ENCODE peak calls at places on chromosomes 6 and 20, in eight cellular contexts. H is coronary artery; C is right cardiac atrium; J is SW480; V is sciatic nerve; A is activated CD4-positive, alpha-beta T cell treated with anti-CD3 and anti-CD28 coated beads, Interleukin-2, amount 50 U/mL, for 1 hour; W is caudate nucleus; S is activated T-cell treated with anti-CD3 and anti-CD28 coated beads for 24 hours. D is an unnamed sample.

GRCh38 chr6:32047855-32048766 is 9.9 kb downstream of the CYP21A2 start:
- DNase-seq in H (no peak), C (peak; percentile 91), J (peak; percentile 29), V (peak; percentile 90), A (peak; percentile 69), W (peak; percentile 11), S (peak; percentile 51), D (peak; percentile 91)

GRCh38 chr20:33693741-33694645 is 7.8 kb upstream of the E2F1 start:
- DNase-seq in H (peak; percentile 79), C (peak; percentile 92), J (no peak), V (no peak), A (no peak), W (no peak), S (no peak), D (peak; percentile 86)

GRCh38 chr6:153437193-153437592 is 306.1 kb upstream of the RGS17 start:
- DNase-seq in H (no peak), C (no peak), J (no peak), V (no peak), A (no peak), W (no peak), S (no peak), D (no peak)

GRCh38 chr20:39960522-39961420 is 728.3 kb downstream of the MAFB start:
- DNase-seq in H (no peak), C (peak; percentile 40), J (no peak), V (no peak), A (no peak), W (no peak), S (no peak), D (no peak)

GRCh38 chr20:51560550-51561307 is 18.2 kb upstream of the NFATC2 start:
- DNase-seq in H (no peak), C (no peak), J (peak; percentile 42), V (no peak), A (no peak), W (no peak), S (no peak), D (no peak)

GRCh38 chr6:6897140-6897539 is 210.6 kb upstream of the RREB1 start:
- DNase-seq in H (no peak), C (no peak), J (no peak), V (no peak), A (no peak), W (no peak), S (no peak), D (no peak)

GRCh38 chr6:14921170-14921569 is 324.7 kb upstream of the JARID2 start:
- DNase-seq in H (peak; percentile 76), C (peak; percentile 87), J (no peak), V (peak; percentile 68), A (no peak), W (no peak), S (no peak), D (peak; percentile 91)

GRCh38 chr6:37354526-37355384 is 972 bp downstream of the RNF8 start:
- DNase-seq in H (no peak), C (peak; percentile 62), J (peak; percentile 31), V (no peak), A (peak; percentile 5), W (peak; percentile 9), S (no peak), D (peak; percentile 80)

GRCh38 chr6:90101403-90101802 is 195.2 kb downstream of the BACH2 start:
- DNase-seq in H (no peak), C (no peak), J (no peak), V (no peak), A (no peak), W (no peak), S (no peak), D (no peak)

GRCh38 chr20:24691901-24692351 is 222.5 kb downstream of the SYNDIG1 start:
- DNase-seq in H (peak; percentile 53), C (no peak), J (no peak), V (peak; percentile 21), A (no peak), W (no peak), S (no peak), D (no peak)

GRCh38 chr6:119179842-119180241 is 101.4 kb upstream of the FAM184A start:
- DNase-seq in H (no peak), C (no peak), J (peak; percentile 1), V (no peak), A (no peak), W (no peak), S (no peak), D (no peak)

GRCh38 chr6:138250513-138251247 is 32.4 kb upstream of the PBOV1 start:
- DNase-seq in H (no peak), C (peak; percentile 77), J (no peak), V (no peak), A (no peak), W (peak; percentile 66), S (no peak), D (no peak)

GRCh38 chr6:10429638-10430427 is 15.0 kb upstream of the TFAP2A start:
- DNase-seq in H (no peak), C (no peak), J (peak; percentile 69), V (no peak), A (no peak), W (no peak), S (no peak), D (no peak)

GRCh38 chr6:136408205-136408604 is 118.6 kb upstream of the BCLAF1 start:
- DNase-seq in H (no peak), C (no peak), J (peak; percentile 2), V (no peak), A (no peak), W (no peak), S (no peak), D (no peak)

GRCh38 chr6:158070513-158070912 is 88.8 kb downstream of the SYNJ2 start:
- DNase-seq in H (no peak), C (no peak), J (no peak), V (no peak), A (no peak), W (no peak), S (no peak), D (peak; percentile 51)

GRCh38 chr6:167707686-167708500 is 118.8 kb upstream of the AFDN start:
- DNase-seq in H (peak; percentile 52), C (no peak), J (no peak), V (no peak), A (no peak), W (no peak), S (no peak), D (peak; percentile 56)

GRCh38 chr20:44754554-44754953 is 8.9 kb downstream of the KCNK15 start:
- DNase-seq in H (no peak), C (no peak), J (no peak), V (no peak), A (no peak), W (no peak), S (no peak), D (peak; percentile 60)

GRCh38 chr20:45489083-45489531 is 19.6 kb downstream of the WFDC2 start:
- DNase-seq in H (no peak), C (no peak), J (no peak), V (no peak), A (no peak), W (no peak), S (no peak), D (no peak)

GRCh38 chr6:132070356-132070755 is 119.2 kb upstream of the CCN2 start:
- DNase-seq in H (no peak), C (no peak), J (no peak), V (no peak), A (no peak), W (no peak), S (no peak), D (no peak)

GRCh38 chr6:27332692-27333641 is 20.9 kb upstream of the POM121L2 start:
- DNase-seq in H (no peak), C (no peak), J (peak; percentile 8), V (no peak), A (peak; percentile 35), W (peak; percentile 44), S (peak; percentile 50), D (no peak)

GRCh38 chr20:49910340-49910706 is 5.0 kb downstream of the SPATA2 start:
- DNase-seq in H (no peak), C (no peak), J (no peak), V (no peak), A (no peak), W (no peak), S (no peak), D (peak; percentile 67)

GRCh38 chr20:37377346-37378081 is 31.6 kb downstream of the SRC start:
- DNase-seq in H (peak; percentile 41), C (peak; percentile 22), J (no peak), V (peak; percentile 39), A (no peak), W (no peak), S (no peak), D (peak; percentile 25)

GRCh38 chr20:7841967-7842301 is 98.3 kb downstream of the HAO1 start:
- DNase-seq in H (no peak), C (peak; percentile 85), J (no peak), V (no peak), A (no peak), W (no peak), S (no peak), D (peak; percentile 83)

GRCh38 chr20:38084425-38084951 is 50.9 kb downstream of the RPRD1B start:
- DNase-seq in H (no peak), C (no peak), J (no peak), V (no peak), A (no peak), W (no peak), S (no peak), D (no peak)

GRCh38 chr6:160995271-160995670 is 3.7 kb downstream of the MAP3K4 start:
- DNase-seq in H (no peak), C (no peak), J (no peak), V (no peak), A (no peak), W (no peak), S (no peak), D (no peak)

GRCh38 chr20:9142809-9143208 is 73.9 kb downstream of the PLCB4 start:
- DNase-seq in H (no peak), C (no peak), J (no peak), V (no peak), A (no peak), W (no peak), S (no peak), D (no peak)

GRCh38 chr6:37630281-37630799 is 67.3 kb downstream of the MDGA1 start:
- DNase-seq in H (no peak), C (no peak), J (peak; percentile 70), V (no peak), A (no peak), W (no peak), S (no peak), D (no peak)

GRCh38 chr6:49582529-49582928 is 32.1 kb downstream of the C6orf141 start:
- DNase-seq in H (no peak), C (no peak), J (no peak), V (no peak), A (no peak), W (no peak), S (no peak), D (no peak)

GRCh38 chr20:59708326-59708725 is 104.0 kb downstream of the PHACTR3 start:
- DNase-seq in H (no peak), C (no peak), J (no peak), V (no peak), A (no peak), W (no peak), S (no peak), D (no peak)

GRCh38 chr6:5905431-5906339 is 101.0 kb downstream of the NRN1 start:
- DNase-seq in H (peak; percentile 82), C (peak; percentile 90), J (peak; percentile 54), V (peak; percentile 83), A (no peak), W (no peak), S (no peak), D (peak; percentile 96)

GRCh38 chr6:29834564-29835436 is 7.2 kb downstream of the HLA-G start:
- DNase-seq in H (no peak), C (peak; percentile 76), J (peak; percentile 9), V (no peak), A (peak; percentile 60), W (no peak), S (peak; percentile 32), D (peak; percentile 44)

GRCh38 chr6:91166271-91166670 is 579.4 kb upstream of the MAP3K7 start:
- DNase-seq in H (no peak), C (no peak), J (no peak), V (no peak), A (no peak), W (no peak), S (no peak), D (no peak)

GRCh38 chr20:6395695-6396094 is 272.9 kb upstream of the FERMT1 start:
- DNase-seq in H (no peak), C (no peak), J (peak; percentile 29), V (no peak), A (no peak), W (no peak), S (no peak), D (no peak)